ENCODE peak calls at places on chromosomes 5 and 9, in four cellular contexts. F is SK-N-SH, Z is spleen, X is hepatocyte. K is an unnamed sample. For H3K36me3 and H3K9me3, the result is how much of the 10 kb centered on the place peaks cover.

GRCh38 chr5:180960209-180960608 is 28.4 kb upstream of the BTNL3 start:
- DNase-seq in F (no peak), Z (no peak), X (no peak), K (no peak)

GRCh38 chr9:87675906-87676515 is 49.9 kb upstream of the CTSL start:
- DNase-seq in F (no peak), Z (no peak), X (peak), K (no peak)

GRCh38 chr5:4537489-4537888 is 602.6 kb upstream of the ADAMTS16 start:
- DNase-seq in F (no peak), Z (no peak), X (no peak), K (no peak)

GRCh38 chr9:88747768-88748167 is 212.8 kb downstream of the NXNL2 start:
- DNase-seq in F (no peak), Z (peak), X (peak), K (no peak)

GRCh38 chr9:88971131-88971960 is 19.9 kb upstream of the S1PR3 start:
- DNase-seq in F (no peak), Z (no peak), X (no peak), K (no peak)

GRCh38 chr5:1930501-1930879 is 47.8 kb upstream of the IRX4 start:
- DNase-seq in F (no peak), Z (no peak), X (no peak), K (no peak)

GRCh38 chr9:8223861-8224260 is 424.3 kb upstream of the DMAC1 start:
- DNase-seq in F (no peak), Z (no peak), X (no peak), K (no peak)

GRCh38 chr9:88658311-88658822 is 123.4 kb downstream of the NXNL2 start:
- DNase-seq in F (no peak), Z (no peak), X (peak), K (no peak)

GRCh38 chr9:133534346-133535284 is at the start of gene ADAMTSL2:
- DNase-seq in F (peak), Z (no peak), X (peak), K (no peak)

GRCh38 chr5:73591698-73592501 is 26.4 kb downstream of the UTP15 start:
- DNase-seq in F (peak), Z (no peak), X (peak), K (no peak)

GRCh38 chr5:36744041-36744677 is 132.4 kb upstream of the NIPBL start:
- DNase-seq in F (no peak), Z (no peak), X (peak), K (no peak)

GRCh38 chr5:150254363-150255154 is 35.0 kb downstream of the CAMK2A start:
- DNase-seq in F (no peak), Z (no peak), X (no peak), K (no peak)

GRCh38 chr9:34650816-34651215 is 1.2 kb upstream of the IL11RA start:
- DNase-seq in F (peak), Z (no peak), X (no peak), K (no peak)

GRCh38 chr5:5294429-5294828 is 128.0 kb upstream of the ICE1 start:
- DNase-seq in F (no peak), Z (no peak), X (no peak), K (no peak)

GRCh38 chr5:77083088-77083487 is 4.0 kb downstream of the ZBED3 start:
- DNase-seq in F (no peak), Z (no peak), X (no peak), K (no peak)

DNA sequence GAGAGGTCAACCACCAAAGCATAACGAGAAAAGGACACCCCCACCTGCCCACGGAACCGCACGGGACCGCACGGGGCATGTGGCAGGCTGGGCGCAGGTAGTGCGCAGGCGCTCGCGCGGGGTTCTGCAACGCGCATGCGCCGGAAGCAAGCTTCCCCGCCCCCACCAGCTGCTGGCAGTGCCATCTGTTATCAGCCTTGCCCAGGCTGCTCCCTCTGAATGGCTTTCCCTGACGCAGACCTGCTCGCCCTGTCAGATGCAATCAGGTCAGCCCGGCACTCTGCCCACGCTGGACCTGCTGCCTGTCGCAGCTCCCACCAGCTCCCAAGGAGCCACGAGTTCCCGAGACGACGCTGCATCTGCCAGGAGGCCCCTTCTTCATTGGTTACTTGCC is 22.8 kb downstream of the PTCH1 start:
- DNase-seq in F (peak), Z (peak), X (no peak), K (no peak)
- H3K4me3 ChIP-seq in F (peak), Z (no peak), X (no peak), K (no peak)

GRCh38 chr5:151474799-151475198 is 27.4 kb downstream of the SLC36A1 start:
- DNase-seq in F (no peak), Z (no peak), X (no peak), K (no peak)
- H3K36me3 ChIP-seq in F (under half), Z (under half), X (under half), K (under half)

DNA sequence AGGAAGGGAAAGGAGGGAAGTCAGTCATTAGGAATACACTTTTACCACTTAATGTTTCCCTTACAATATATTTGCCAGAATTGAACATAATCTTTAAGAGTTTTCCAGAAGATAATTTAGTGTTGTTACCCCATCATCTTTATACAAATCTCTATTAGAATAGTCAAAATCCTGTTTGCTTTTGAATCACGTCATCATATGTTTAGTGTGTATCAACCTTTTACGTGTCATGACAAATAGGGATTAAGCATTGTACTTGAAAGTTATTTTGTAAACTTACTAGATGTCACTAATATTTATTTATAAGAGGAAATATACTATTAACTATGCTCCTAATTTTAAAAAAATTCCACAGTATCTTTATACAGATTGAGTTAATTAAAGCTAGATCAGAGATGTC is 1899.5 kb downstream of the MAT2B start:
- DNase-seq in F (no peak), Z (no peak), X (no peak), K (no peak)
- H3K9me3 ChIP-seq in F (under half), Z (under half), X (under half), K (under half)

DNA sequence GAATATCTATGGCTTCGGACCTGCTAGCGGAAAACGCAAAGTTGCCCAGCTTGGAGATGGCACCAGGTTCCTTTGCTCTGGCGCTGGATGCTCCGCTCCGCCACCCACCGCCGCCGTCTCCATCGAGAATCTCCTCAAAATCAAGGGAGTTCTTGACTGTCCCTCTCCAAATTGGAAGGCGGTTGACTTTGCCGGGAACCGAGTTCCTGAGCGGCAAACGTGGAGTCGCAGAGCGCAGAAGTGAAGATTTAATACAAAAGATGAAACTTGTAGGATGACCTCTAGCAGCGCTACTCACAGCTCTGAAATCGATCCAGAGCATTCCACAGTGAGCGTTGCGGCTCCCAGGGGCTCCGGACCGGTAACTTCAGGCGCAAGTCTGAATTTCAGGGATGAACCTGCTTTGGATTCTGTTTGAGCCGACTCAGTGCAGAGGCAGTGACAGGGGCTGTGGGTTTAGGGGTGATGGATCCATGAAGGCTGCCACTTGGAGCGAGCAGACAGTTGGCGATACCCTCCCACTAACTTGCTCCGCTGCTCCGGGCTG is 1641.5 kb upstream of the C9orf72 start:
- DNase-seq in F (peak), Z (no peak), X (peak), K (no peak)
- H3K4me3 ChIP-seq in F (peak), Z (no peak), X (peak), K (peak)

DNA sequence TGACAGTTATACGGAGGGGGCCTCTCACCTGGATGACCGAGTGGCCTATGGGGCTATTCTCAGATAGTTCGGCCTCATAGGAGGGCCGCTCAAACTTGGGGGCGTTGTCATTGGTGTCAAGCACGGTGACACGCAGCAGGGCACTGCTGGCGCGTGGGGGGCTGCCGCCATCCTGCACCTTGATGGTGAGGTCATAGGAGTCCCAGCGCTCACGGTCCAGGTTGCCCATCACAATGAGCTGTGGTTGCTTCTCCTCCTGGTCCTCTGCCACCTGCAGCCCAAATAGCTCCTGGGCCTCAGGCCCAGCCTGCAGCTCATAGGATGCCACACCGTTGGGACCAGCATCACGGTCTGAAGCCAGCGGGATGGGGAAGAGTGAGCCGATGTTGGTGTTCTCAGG is 9.7 kb downstream of the PCDH1 start:
- DNase-seq in F (no peak), Z (peak), X (no peak), K (no peak)
- H3K36me3 ChIP-seq in F (under half), Z (under half), X (under half), K (under half)

GRCh38 chr9:119095072-119095471 is 274.2 kb downstream of the BRINP1 start:
- DNase-seq in F (no peak), Z (no peak), X (no peak), K (no peak)
- H3K9me3 ChIP-seq in F (under half), Z (under half), X (under half), K (under half)

GRCh38 chr5:43063731-43064171 is 23.6 kb upstream of the ANXA2R start:
- DNase-seq in F (no peak), Z (peak), X (peak), K (peak)
- H3K4me3 ChIP-seq in F (no peak), Z (no peak), X (no peak), K (no peak)

K was measured in HAP-1.